ENCODE peak calls at places on chromosomes 11 and 22, in five cellular contexts. One of them, this sample, is unnamed. For H3K36me3, the result is how much of the 10 kb centered on the place peaks cover.

GRCh38 chr11:102144357-102145342 is 34.4 kb downstream of the YAP1 start:
- DNase-seq in mesenchymal stem cell: peak
- DNase-seq in mesendoderm: no peak
- DNase-seq in PC-3: peak
- DNase-seq in mammary epithelial cell: no peak
- DNase-seq in this sample: peak

GRCh38 chr22:35175392-35175791 is 81.9 kb upstream of the HMGXB4 start:
- DNase-seq in mesenchymal stem cell: no peak
- DNase-seq in mesendoderm: no peak
- DNase-seq in PC-3: no peak
- DNase-seq in mammary epithelial cell: no peak
- DNase-seq in this sample: no peak

GRCh38 chr11:134639586-134640330 is 227.7 kb upstream of the B3GAT1 start:
- DNase-seq in mesenchymal stem cell: no peak
- DNase-seq in mesendoderm: no peak
- DNase-seq in PC-3: no peak
- DNase-seq in mammary epithelial cell: no peak
- DNase-seq in this sample: no peak

GRCh38 chr22:42945027-42945426 is 69.9 kb downstream of the PACSIN2 start:
- DNase-seq in mesenchymal stem cell: no peak
- DNase-seq in mesendoderm: no peak
- DNase-seq in PC-3: no peak
- DNase-seq in mammary epithelial cell: no peak
- DNase-seq in this sample: no peak

GRCh38 chr11:116615211-116615865 is 157.4 kb downstream of the BUD13 start:
- DNase-seq in mesenchymal stem cell: no peak
- DNase-seq in mesendoderm: no peak
- DNase-seq in PC-3: no peak
- DNase-seq in mammary epithelial cell: no peak
- DNase-seq in this sample: no peak

GRCh38 chr22:40671369-40671768 is 7.9 kb upstream of the MCHR1 start:
- DNase-seq in mesenchymal stem cell: no peak
- DNase-seq in mesendoderm: no peak
- DNase-seq in PC-3: no peak
- DNase-seq in mammary epithelial cell: no peak
- DNase-seq in this sample: no peak

GRCh38 chr11:110366234-110366633 is 63.5 kb upstream of the FDX1 start:
- DNase-seq in mesenchymal stem cell: peak
- DNase-seq in mesendoderm: no peak
- DNase-seq in PC-3: peak
- DNase-seq in mammary epithelial cell: peak
- DNase-seq in this sample: peak

GRCh38 chr11:73333626-73334199 is 25.6 kb downstream of the ARHGEF17 start:
- DNase-seq in mesenchymal stem cell: peak
- DNase-seq in mesendoderm: no peak
- DNase-seq in PC-3: no peak
- DNase-seq in mammary epithelial cell: no peak
- DNase-seq in this sample: no peak

GRCh38 chr11:121018746-121019145 is 5.2 kb upstream of the TBCEL start:
- DNase-seq in mesenchymal stem cell: no peak
- DNase-seq in mesendoderm: no peak
- DNase-seq in PC-3: no peak
- DNase-seq in mammary epithelial cell: no peak
- DNase-seq in this sample: no peak

GRCh38 chr11:20840341-20840740 is 171.0 kb downstream of the NELL1 start:
- DNase-seq in mesenchymal stem cell: no peak
- DNase-seq in mesendoderm: no peak
- DNase-seq in PC-3: no peak
- DNase-seq in mammary epithelial cell: no peak
- DNase-seq in this sample: no peak

GRCh38 chr11:440065-441042 is 1.5 kb downstream of the ANO9 start:
- DNase-seq in mesenchymal stem cell: no peak
- DNase-seq in mesendoderm: peak
- DNase-seq in PC-3: no peak
- DNase-seq in mammary epithelial cell: no peak
- DNase-seq in this sample: no peak

GRCh38 chr22:25741692-25742626 is at the start of gene MYO18B:
- DNase-seq in mesenchymal stem cell: no peak
- DNase-seq in mesendoderm: peak
- DNase-seq in PC-3: no peak
- DNase-seq in mammary epithelial cell: no peak
- DNase-seq in this sample: no peak

GRCh38 chr11:131692961-131693360 is 322.5 kb downstream of the NTM start:
- DNase-seq in mesenchymal stem cell: no peak
- DNase-seq in mesendoderm: no peak
- DNase-seq in PC-3: no peak
- DNase-seq in mammary epithelial cell: no peak
- DNase-seq in this sample: no peak

GRCh38 chr11:12135185-12135584 is 24.8 kb downstream of the MICAL2 start:
- DNase-seq in mesenchymal stem cell: no peak
- DNase-seq in mesendoderm: no peak
- DNase-seq in PC-3: no peak
- DNase-seq in mammary epithelial cell: no peak
- DNase-seq in this sample: no peak

GRCh38 chr22:41445171-41446056 is 1.2 kb downstream of the TOB2 start:
- DNase-seq in mesenchymal stem cell: peak
- DNase-seq in mesendoderm: peak
- DNase-seq in PC-3: peak
- DNase-seq in mammary epithelial cell: peak
- DNase-seq in this sample: peak

GRCh38 chr22:24474221-24474620 is 20.9 kb upstream of the UPB1 start:
- DNase-seq in mesenchymal stem cell: peak
- DNase-seq in mesendoderm: peak
- DNase-seq in PC-3: peak
- DNase-seq in mammary epithelial cell: peak
- DNase-seq in this sample: peak

GRCh38 chr11:78660451-78660850 is 85.8 kb upstream of the NARS2 start:
- DNase-seq in mesenchymal stem cell: no peak
- DNase-seq in mesendoderm: no peak
- DNase-seq in PC-3: no peak
- DNase-seq in mammary epithelial cell: no peak
- DNase-seq in this sample: no peak

GRCh38 chr22:32204856-32205722 is at the start of gene RFPL2:
- DNase-seq in mesenchymal stem cell: peak
- DNase-seq in mesendoderm: peak
- DNase-seq in PC-3: no peak
- DNase-seq in mammary epithelial cell: peak
- DNase-seq in this sample: no peak

GRCh38 chr11:111665779-111666178 is 63.5 kb downstream of the SIK2 start:
- DNase-seq in mesenchymal stem cell: peak
- DNase-seq in mesendoderm: peak
- DNase-seq in PC-3: peak
- DNase-seq in mammary epithelial cell: peak
- DNase-seq in this sample: peak

GRCh38 chr11:115411114-115411513 is 93.1 kb downstream of the CADM1 start:
- DNase-seq in mesenchymal stem cell: no peak
- DNase-seq in mesendoderm: no peak
- DNase-seq in PC-3: no peak
- DNase-seq in mammary epithelial cell: no peak
- DNase-seq in this sample: no peak

GRCh38 chr11:115408036-115408911 is 95.9 kb downstream of the CADM1 start:
- DNase-seq in mesenchymal stem cell: no peak
- DNase-seq in mesendoderm: no peak
- DNase-seq in PC-3: no peak
- DNase-seq in mammary epithelial cell: no peak
- DNase-seq in this sample: no peak

GRCh38 chr11:115407496-115407895 is 96.7 kb downstream of the CADM1 start:
- DNase-seq in mesenchymal stem cell: no peak
- DNase-seq in mesendoderm: no peak
- DNase-seq in PC-3: no peak
- DNase-seq in mammary epithelial cell: no peak
- DNase-seq in this sample: no peak

GRCh38 chr11:115409116-115409663 is 95.0 kb downstream of the CADM1 start:
- DNase-seq in mesenchymal stem cell: no peak
- DNase-seq in mesendoderm: no peak
- DNase-seq in PC-3: no peak
- DNase-seq in mammary epithelial cell: no peak
- DNase-seq in this sample: no peak

DNA sequence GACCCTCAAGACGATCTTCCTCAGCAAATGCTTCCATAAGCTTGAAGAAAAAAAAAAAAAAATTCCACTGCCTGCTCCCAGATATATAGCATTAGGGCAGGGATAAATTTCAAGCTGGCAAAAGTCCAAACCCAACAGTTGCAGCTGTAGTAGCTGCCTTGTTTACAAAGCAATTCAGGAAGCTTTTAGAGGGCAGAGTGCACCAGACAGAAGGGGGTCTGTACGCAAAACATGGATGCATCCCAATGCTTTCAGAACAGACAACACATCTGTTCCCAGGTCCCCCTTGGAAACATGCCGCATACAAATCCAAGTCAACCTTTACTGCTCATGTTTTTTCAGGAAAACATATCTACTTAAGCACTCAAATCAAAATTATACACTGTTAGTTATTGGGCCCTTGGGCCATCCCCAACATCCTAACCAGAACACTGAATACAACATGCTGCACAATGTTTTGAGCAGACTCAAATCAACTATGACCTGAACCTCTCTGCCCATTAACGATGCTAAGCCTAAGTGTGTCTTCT is 94.5 kb downstream of the CADM1 start:
- DNase-seq in mesenchymal stem cell: peak
- DNase-seq in mesendoderm: no peak
- DNase-seq in PC-3: no peak
- DNase-seq in mammary epithelial cell: no peak
- DNase-seq in this sample: no peak
- H3K36me3 ChIP-seq in mesenchymal stem cell: under half
- H3K36me3 ChIP-seq in mesendoderm: under half
- H3K36me3 ChIP-seq in PC-3: under half
- H3K36me3 ChIP-seq in mammary epithelial cell: under half
- H3K36me3 ChIP-seq in this sample: under half

GRCh38 chr11:65791719-65792213 is 4.9 kb downstream of the OVOL1 start:
- DNase-seq in mesenchymal stem cell: no peak
- DNase-seq in mesendoderm: no peak
- DNase-seq in PC-3: peak
- DNase-seq in mammary epithelial cell: peak
- DNase-seq in this sample: no peak
- H3K9ac ChIP-seq in mesenchymal stem cell: no peak
- H3K9ac ChIP-seq in mesendoderm: no peak
- H3K9ac ChIP-seq in PC-3: peak
- H3K9ac ChIP-seq in mammary epithelial cell: no peak
- H3K9ac ChIP-seq in this sample: no peak

DNA sequence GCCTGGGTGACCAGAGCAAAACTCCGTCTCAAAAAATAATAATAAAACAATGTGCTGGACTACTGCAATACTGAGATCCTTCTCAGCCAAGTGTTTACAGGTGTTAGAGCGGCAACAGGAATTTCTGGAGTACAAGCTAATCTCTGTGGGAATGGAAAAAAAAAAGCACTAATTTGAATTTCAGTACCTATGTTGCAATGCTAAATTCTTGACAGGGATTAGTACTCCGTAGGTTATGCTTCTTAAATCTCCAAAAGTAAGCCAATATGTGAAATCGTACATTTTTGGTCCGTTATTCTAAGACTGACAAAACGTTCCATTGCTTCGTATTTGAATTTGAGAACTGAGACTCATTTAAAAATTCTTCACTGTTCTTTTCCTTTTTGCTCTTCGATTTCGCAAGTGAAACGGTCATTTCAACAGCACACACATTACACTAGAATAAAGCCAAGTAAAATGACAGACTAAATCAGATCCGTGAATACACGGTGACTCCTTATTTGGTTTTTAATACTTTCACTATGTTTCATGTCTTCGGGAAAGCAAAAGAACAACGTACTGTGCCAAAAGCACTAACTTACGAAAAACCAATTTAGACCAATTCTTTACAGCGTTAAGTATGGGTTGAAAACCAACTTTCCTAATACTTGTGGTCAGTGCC is 969 bp downstream of the ATL3 start:
- DNase-seq in mesenchymal stem cell: peak
- DNase-seq in mesendoderm: no peak
- DNase-seq in PC-3: peak
- DNase-seq in mammary epithelial cell: peak
- DNase-seq in this sample: peak
- H3K4me3 ChIP-seq in mesenchymal stem cell: peak
- H3K4me3 ChIP-seq in mesendoderm: peak
- H3K4me3 ChIP-seq in PC-3: peak
- H3K4me3 ChIP-seq in mammary epithelial cell: peak
- H3K4me3 ChIP-seq in this sample: peak

GRCh38 chr22:26748845-26749244 is 91.5 kb downstream of the MIAT start:
- DNase-seq in mesenchymal stem cell: no peak
- DNase-seq in mesendoderm: no peak
- DNase-seq in PC-3: no peak
- DNase-seq in mammary epithelial cell: no peak
- DNase-seq in this sample: no peak
- H3K36me3 ChIP-seq in mesenchymal stem cell: under half
- H3K36me3 ChIP-seq in mesendoderm: under half
- H3K36me3 ChIP-seq in PC-3: under half
- H3K36me3 ChIP-seq in mammary epithelial cell: under half
- H3K36me3 ChIP-seq in this sample: under half

GRCh38 chr11:14644396-14645246 is 1.0 kb downstream of the PDE3B start:
- DNase-seq in mesenchymal stem cell: peak
- DNase-seq in mesendoderm: peak
- DNase-seq in PC-3: no peak
- DNase-seq in mammary epithelial cell: peak
- DNase-seq in this sample: peak

GRCh38 chr11:14643697-14644395 is at the start of gene PDE3B:
- DNase-seq in mesenchymal stem cell: peak
- DNase-seq in mesendoderm: peak
- DNase-seq in PC-3: peak
- DNase-seq in mammary epithelial cell: peak
- DNase-seq in this sample: peak

GRCh38 chr11:14641801-14642200 is 1.8 kb upstream of the PDE3B start:
- DNase-seq in mesenchymal stem cell: no peak
- DNase-seq in mesendoderm: no peak
- DNase-seq in PC-3: no peak
- DNase-seq in mammary epithelial cell: no peak
- DNase-seq in this sample: no peak

GRCh38 chr11:14642873-14643696 is 519 bp upstream of the PDE3B start:
- DNase-seq in mesenchymal stem cell: no peak
- DNase-seq in mesendoderm: peak
- DNase-seq in PC-3: no peak
- DNase-seq in mammary epithelial cell: no peak
- DNase-seq in this sample: no peak

DNA sequence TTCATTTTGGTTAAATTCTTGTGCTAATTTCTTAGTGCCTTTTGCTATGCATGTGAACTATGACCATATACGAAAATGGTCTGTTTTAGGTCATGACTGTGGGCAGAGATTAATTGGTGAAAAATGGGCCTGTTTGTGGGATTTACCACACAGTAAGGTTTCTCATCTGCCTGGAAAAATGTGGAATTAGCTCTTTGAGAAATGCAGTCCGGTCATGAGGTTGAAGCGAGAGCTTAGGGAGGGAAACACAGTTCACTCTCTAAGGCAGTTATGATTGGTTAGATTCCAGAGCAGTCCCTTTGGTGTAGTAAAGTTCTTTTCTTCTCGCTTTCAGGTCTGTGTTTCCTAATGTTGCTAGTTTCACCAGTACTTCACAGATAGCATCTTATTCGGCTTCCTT is 1.2 kb upstream of the PDE3B start:
- DNase-seq in mesenchymal stem cell: peak
- DNase-seq in mesendoderm: no peak
- DNase-seq in PC-3: no peak
- DNase-seq in mammary epithelial cell: no peak
- DNase-seq in this sample: no peak
- H3K9ac ChIP-seq in mesenchymal stem cell: no peak
- H3K9ac ChIP-seq in mesendoderm: no peak
- H3K9ac ChIP-seq in PC-3: no peak
- H3K9ac ChIP-seq in mammary epithelial cell: no peak
- H3K9ac ChIP-seq in this sample: no peak

GRCh38 chr11:35524780-35525179 is 636 bp downstream of the PAMR1 start:
- DNase-seq in mesenchymal stem cell: peak
- DNase-seq in mesendoderm: no peak
- DNase-seq in PC-3: peak
- DNase-seq in mammary epithelial cell: peak
- DNase-seq in this sample: peak
- H3K4me3 ChIP-seq in mesenchymal stem cell: no peak
- H3K4me3 ChIP-seq in mesendoderm: no peak
- H3K4me3 ChIP-seq in PC-3: no peak
- H3K4me3 ChIP-seq in mammary epithelial cell: peak
- H3K4me3 ChIP-seq in this sample: peak

GRCh38 chr11:2400069-2400760 is at the start of gene TSSC4:
- DNase-seq in mesenchymal stem cell: peak
- DNase-seq in mesendoderm: peak
- DNase-seq in PC-3: peak
- DNase-seq in mammary epithelial cell: peak
- DNase-seq in this sample: peak
- H3K36me3 ChIP-seq in mesenchymal stem cell: half or more
- H3K36me3 ChIP-seq in mesendoderm: under half
- H3K36me3 ChIP-seq in PC-3: under half
- H3K36me3 ChIP-seq in mammary epithelial cell: under half
- H3K36me3 ChIP-seq in this sample: half or more

This sample was measured in adipocyte.